ENCODE peak calls at places on chromosomes 16 and 17, in nine cellular contexts. N is activated CD4-positive, alpha-beta memory T cell treated with anti-CD3 and anti-CD28 coated beads, Interleukin-2, amount 10 ng/mL, durations not matched to agents 7 days and 5 days; Y is activated CD4-positive, alpha-beta T cell treated with anti-CD3 and anti-CD28 coated beads, Interleukin-2, amount 50 U/mL, for 1 hour; H is cerebellum; W is frontal cortex; J is endothelial cell; F is neuronal stem cell; Z is neural crest cell; I is stimulated activated CD4-positive, alpha-beta T cell treated with anti-CD3 and anti-CD28 coated beads, Interleukin-15, amount 100 ng/mL, for 48 hours. V is an unnamed sample.
A peak's percentile ranks its signal among the peaks of the same experiment; 100 is the strongest.

GRCh38 chr17:63640038-63640437 is 17.8 kb downstream of the MAP3K3 start:
- DNase-seq in N (no peak), Y (no peak), H (no peak), W (no peak), J (no peak), F (no peak), Z (no peak), I (no peak), V (no peak)

GRCh38 chr16:76910931-76911330 is 280.1 kb upstream of the MON1B start:
- DNase-seq in N (no peak), Y (no peak), H (no peak), W (no peak), J (no peak), F (no peak), Z (no peak), I (no peak), V (no peak)

GRCh38 chr17:61562287-61562686 is 28.7 kb downstream of the NACA2 start:
- DNase-seq in N (no peak), Y (no peak), H (no peak), W (no peak), J (no peak), F (no peak), Z (no peak), I (no peak), V (no peak)

GRCh38 chr17:3944485-3945388 is 19.5 kb downstream of the ATP2A3 start:
- DNase-seq in N (peak; percentile 52), Y (peak; percentile 25), H (peak; percentile 41), W (peak; percentile 91), J (peak; percentile 90), F (peak; percentile 82), Z (peak; percentile 81), I (no peak), V (peak; percentile 44)

GRCh38 chr17:2792541-2793169 is 3.6 kb upstream of the RAP1GAP2 start:
- DNase-seq in N (peak; percentile 85), Y (peak; percentile 37), H (no peak), W (no peak), J (no peak), F (no peak), Z (no peak), I (peak; percentile 50), V (peak; percentile 87)

GRCh38 chr16:80006175-80006895 is 405.8 kb upstream of the MAF start:
- DNase-seq in N (no peak), Y (no peak), H (no peak), W (no peak), J (no peak), F (no peak), Z (no peak), I (no peak), V (no peak)

GRCh38 chr16:47921535-47921934 is 234.3 kb downstream of the ABCC12 start:
- DNase-seq in N (no peak), Y (no peak), H (no peak), W (no peak), J (no peak), F (no peak), Z (no peak), I (no peak), V (no peak)

GRCh38 chr17:21463204-21463661 is 87.1 kb downstream of the KCNJ12 start:
- DNase-seq in N (peak; percentile 45), Y (no peak), H (no peak), W (no peak), J (no peak), F (no peak), Z (no peak), I (no peak), V (no peak)

GRCh38 chr17:66302761-66303626 is 581 bp downstream of the PRKCA start:
- DNase-seq in N (peak; percentile 57), Y (peak; percentile 42), H (peak; percentile 20), W (peak; percentile 33), J (peak; percentile 40), F (peak; percentile 43), Z (peak; percentile 42), I (no peak), V (peak; percentile 65)

GRCh38 chr16:21023509-21024202 is 123.1 kb downstream of the LYRM1 start:
- DNase-seq in N (peak; percentile 26), Y (no peak), H (no peak), W (no peak), J (no peak), F (no peak), Z (no peak), I (no peak), V (no peak)

V was measured in stimulated activated naive CD8-positive, alpha-beta T cell treated with anti-CD3 and anti-CD28 coated beads, Interleukin-15, amount 100 ng/mL, for 72 hours.